ENCODE peak calls at places on chromosomes 1 and 21, in four cellular contexts. F is prostate gland, O is A549, A is body of pancreas. D is an unnamed sample.

GRCh38 chr1:246121533-246121932 is 385.5 kb downstream of the SMYD3 start:
- DNase-seq in F (no peak), O (no peak), A (no peak), D (no peak)

GRCh38 chr1:209819059-209819458 is 8.7 kb upstream of the UTP25 start:
- DNase-seq in F (no peak), O (no peak), A (no peak), D (no peak)

GRCh38 chr1:224579526-224579925 is 36.6 kb upstream of the CNIH3 start:
- DNase-seq in F (no peak), O (no peak), A (no peak), D (no peak)

GRCh38 chr1:184507165-184507564 is 120.3 kb downstream of the C1orf21 start:
- DNase-seq in F (no peak), O (no peak), A (no peak), D (no peak)

GRCh38 chr1:56376188-56376984 is 203.0 kb downstream of the PLPP3 start:
- DNase-seq in F (peak), O (no peak), A (no peak), D (peak)

GRCh38 chr1:48055854-48056253 is 58.7 kb upstream of the TRABD2B start:
- DNase-seq in F (no peak), O (no peak), A (peak), D (no peak)

GRCh38 chr21:34186119-34186719 is 112.8 kb downstream of the MRPS6 start:
- DNase-seq in F (no peak), O (no peak), A (peak), D (no peak)

GRCh38 chr1:28437260-28437923 is 67.9 kb downstream of the PHACTR4 start:
- DNase-seq in F (peak), O (no peak), A (peak), D (no peak)

GRCh38 chr1:27111771-27112573 is 43.0 kb downstream of the SLC9A1 start:
- DNase-seq in F (peak), O (peak), A (peak), D (peak)

GRCh38 chr1:1380860-1381259 is 5.9 kb upstream of the AURKAIP1 start:
- DNase-seq in F (no peak), O (no peak), A (no peak), D (no peak)

GRCh38 chr1:207025144-207025880 is 7.2 kb downstream of the C1orf116 start:
- DNase-seq in F (peak), O (no peak), A (peak), D (no peak)

GRCh38 chr1:89725016-89725380 is 92.1 kb downstream of the LRRC8C start:
- DNase-seq in F (no peak), O (no peak), A (no peak), D (no peak)

GRCh38 chr1:16082283-16083038 is 9.0 kb upstream of the FAM131C start:
- DNase-seq in F (peak), O (peak), A (peak), D (no peak)

GRCh38 chr1:100834779-100835645 is 59.6 kb downstream of the EXTL2 start:
- DNase-seq in F (no peak), O (peak), A (no peak), D (peak)

GRCh38 chr1:72846476-72846875 is 564.1 kb upstream of the NEGR1 start:
- DNase-seq in F (no peak), O (no peak), A (no peak), D (no peak)

GRCh38 chr1:66271904-66272254 is 262.1 kb upstream of the SGIP1 start:
- DNase-seq in F (peak), O (peak), A (peak), D (no peak)

GRCh38 chr1:66269222-66269621 is 264.7 kb upstream of the SGIP1 start:
- DNase-seq in F (no peak), O (no peak), A (no peak), D (no peak)

GRCh38 chr1:66273674-66274073 is 260.3 kb upstream of the SGIP1 start:
- DNase-seq in F (no peak), O (no peak), A (no peak), D (no peak)

GRCh38 chr1:66270122-66270812 is 263.7 kb upstream of the SGIP1 start:
- DNase-seq in F (no peak), O (no peak), A (no peak), D (no peak)

GRCh38 chr1:66271216-66271903 is 262.6 kb upstream of the SGIP1 start:
- DNase-seq in F (peak), O (peak), A (peak), D (peak)
- TF ChIP-seq POLR2A in F (peak), O (no peak), A (no peak), D (no peak)

GRCh38 chr1:12180903-12181302 is 14.1 kb downstream of the TNFRSF1B start:
- DNase-seq in F (no peak), O (no peak), A (no peak), D (no peak)
- TF ChIP-seq POLR2A in F (no peak), O (no peak), A (no peak), D (no peak)

DNA sequence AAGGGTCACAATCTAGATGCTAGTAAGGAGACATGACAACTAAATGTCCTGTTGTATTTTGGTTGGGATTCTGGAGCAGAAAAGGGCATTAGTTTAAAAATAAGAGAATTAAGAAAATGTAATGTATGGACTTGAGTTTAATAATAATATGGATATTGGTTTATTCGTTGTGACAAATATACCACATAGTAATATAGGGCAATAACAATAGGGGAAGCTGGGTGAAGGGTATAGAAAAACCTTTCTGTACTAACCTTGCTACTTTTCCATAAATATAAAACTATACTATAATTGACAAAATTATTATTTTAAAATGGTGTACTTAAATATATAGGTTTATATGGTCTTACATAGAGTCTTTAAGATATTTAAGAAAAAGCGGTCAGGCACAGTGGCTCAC is 558.9 kb downstream of the PTPRC start:
- DNase-seq in F (no peak), O (no peak), A (no peak), D (no peak)
- TF ChIP-seq POLR2A in F (no peak), O (no peak), A (no peak), D (no peak)

GRCh38 chr1:51264470-51264869 is 28.4 kb downstream of the RNF11 start:
- DNase-seq in F (no peak), O (no peak), A (no peak), D (peak)
- TF ChIP-seq POLR2A in F (no peak), O (no peak), A (no peak), D (no peak)

GRCh38 chr1:40394456-40395172 is 21.1 kb downstream of the SMAP2 start:
- DNase-seq in F (no peak), O (no peak), A (no peak), D (no peak)
- TF ChIP-seq POLR2A in F (no peak), O (no peak), A (no peak), D (no peak)

D was measured in H54.